ENCODE peak calls at places on chromosomes 16 and 17, in eight cellular contexts. W is cardiac muscle cell, N is neural crest cell, C is astrocyte of the spinal cord, S is HL-60, G is GM23338, I is IMR-90, Q is PC-9. A is an unnamed sample.

GRCh38 chr16:27642753-27643152 is 92.8 kb downstream of the KATNIP start:
- DNase-seq in C (peak; percentile 17), I (peak; percentile 21), N (no peak), S (peak; percentile 7), W (no peak), G (peak; percentile 64), Q (peak; percentile 15), A (peak; percentile 31)

GRCh38 chr16:78129349-78129748 is 29.9 kb downstream of the WWOX start:
- DNase-seq in Q (no peak), W (no peak), N (no peak), I (no peak), S (no peak), G (no peak), C (no peak), A (peak; percentile 21)

GRCh38 chr16:82631701-82632685 is 5.2 kb downstream of the CDH13 start:
- DNase-seq in G (peak; percentile 61), Q (no peak), N (no peak), S (no peak), W (no peak), C (no peak), I (peak; percentile 33), A (no peak)

GRCh38 chr16:74580828-74581227 is 26.1 kb downstream of the GLG1 start:
- DNase-seq in Q (no peak), W (no peak), S (no peak), I (no peak), G (no peak), C (no peak), N (no peak), A (no peak)

GRCh38 chr17:69236946-69237345 is 8.3 kb upstream of the ABCA10 start:
- DNase-seq in W (no peak), Q (no peak), N (no peak), C (no peak), S (no peak), G (no peak), I (no peak), A (no peak)

GRCh38 chr17:3944485-3945388 is 19.5 kb downstream of the ATP2A3 start:
- DNase-seq in N (peak; percentile 81), Q (peak; percentile 27), I (peak; percentile 26), G (peak; percentile 93), C (peak; percentile 48), W (peak; percentile 92), S (no peak), A (peak; percentile 61)

GRCh38 chr17:64507418-64507766 is 615 bp downstream of the CEP95 start:
- DNase-seq in S (peak; percentile 54), W (peak; percentile 72), I (peak; percentile 68), Q (peak; percentile 25), N (no peak), G (peak; percentile 74), C (peak; percentile 77), A (peak; percentile 82)

GRCh38 chr17:62064029-62064790 is 868 bp downstream of the MED13 start:
- DNase-seq in Q (no peak), I (peak; percentile 18), S (no peak), W (no peak), N (no peak), C (peak; percentile 43), G (no peak), A (peak; percentile 39)

GRCh38 chr16:72848045-72848410 is 199.9 kb downstream of the ZFHX3 start:
- DNase-seq in C (no peak), N (no peak), W (no peak), Q (no peak), I (no peak), G (no peak), S (no peak), A (no peak)
- TF ChIP-seq CTCF in C (no peak), N (no peak), W (no peak), Q (no peak), I (no peak), G (no peak), S (no peak), A (no peak)

GRCh38 chr17:5763595-5763994 is 179.3 kb upstream of the NLRP1 start:
- DNase-seq in S (no peak), C (no peak), Q (no peak), I (no peak), N (no peak), W (no peak), G (no peak), A (no peak)

GRCh38 chr17:5757306-5757907 is 173.1 kb upstream of the NLRP1 start:
- DNase-seq in C (no peak), Q (no peak), G (no peak), I (no peak), N (no peak), W (no peak), S (no peak), A (no peak)

GRCh38 chr17:5759501-5759925 is 175.2 kb upstream of the NLRP1 start:
- DNase-seq in G (no peak), N (no peak), Q (no peak), I (no peak), W (no peak), S (no peak), C (no peak), A (peak; percentile 5)

GRCh38 chr17:5762191-5762590 is 177.9 kb upstream of the NLRP1 start:
- DNase-seq in N (no peak), Q (no peak), C (peak; percentile 36), S (no peak), G (no peak), I (peak; percentile 15), W (no peak), A (no peak)

GRCh38 chr17:5758651-5759050 is 174.3 kb upstream of the NLRP1 start:
- DNase-seq in Q (no peak), I (peak; percentile 28), N (no peak), G (peak; percentile 86), W (no peak), C (peak; percentile 18), S (no peak), A (no peak)
- TF ChIP-seq CTCF in Q (no peak), I (no peak), N (no peak), G (no peak), W (no peak), C (no peak), S (no peak), A (no peak)

GRCh38 chr16:84159006-84159405 is 13.9 kb downstream of the DNAAF1 start:
- DNase-seq in I (no peak), S (no peak), Q (no peak), C (no peak), N (no peak), W (no peak), G (no peak), A (no peak)

GRCh38 chr16:84155226-84155625 is 10.1 kb downstream of the DNAAF1 start:
- DNase-seq in N (no peak), I (no peak), W (no peak), S (no peak), Q (no peak), C (no peak), G (no peak), A (no peak)

GRCh38 chr16:84153660-84154214 is 8.6 kb downstream of the DNAAF1 start:
- DNase-seq in W (no peak), N (no peak), S (no peak), Q (no peak), C (no peak), G (no peak), I (peak; percentile 16), A (peak; percentile 39)

GRCh38 chr16:84158455-84158854 is 13.3 kb downstream of the DNAAF1 start:
- DNase-seq in I (no peak), N (no peak), Q (no peak), C (no peak), G (no peak), S (no peak), W (no peak), A (no peak)

GRCh38 chr16:84156342-84156784 is 11.3 kb downstream of the DNAAF1 start:
- DNase-seq in S (no peak), Q (peak; percentile 18), N (no peak), W (no peak), G (no peak), I (no peak), C (no peak), A (peak; percentile 23)
- TF ChIP-seq CTCF in S (no peak), Q (peak; percentile 24), N (peak; percentile 19), W (peak; percentile 9), G (peak; percentile 9), I (peak; percentile 14), C (peak; percentile 4), A (no peak)

DNA sequence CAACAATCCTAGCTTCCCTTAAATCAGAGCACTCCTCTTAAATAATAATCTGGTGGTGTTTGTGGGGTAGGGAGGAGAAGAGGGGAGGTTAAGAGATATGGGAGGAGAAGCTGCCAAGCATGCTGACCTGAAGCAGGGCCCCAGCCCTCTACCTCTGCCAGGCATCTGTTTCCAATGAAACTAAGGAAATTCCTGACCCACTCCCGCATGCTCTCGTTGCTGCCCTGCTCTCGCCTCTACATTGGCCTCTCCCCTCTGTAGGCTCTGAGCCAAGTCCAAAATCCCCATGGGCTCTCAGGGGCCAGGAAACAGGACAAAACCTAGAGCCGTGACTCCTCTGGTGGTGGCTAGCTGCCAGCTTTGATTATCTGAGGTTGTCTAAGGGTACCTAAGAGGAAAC is 559.5 kb upstream of the CDH11 start:
- DNase-seq in N (no peak), S (no peak), I (no peak), W (no peak), G (no peak), Q (no peak), C (no peak), A (no peak)
- TF ChIP-seq CTCF in N (no peak), S (no peak), I (no peak), W (no peak), G (no peak), Q (no peak), C (no peak), A (no peak)

DNA sequence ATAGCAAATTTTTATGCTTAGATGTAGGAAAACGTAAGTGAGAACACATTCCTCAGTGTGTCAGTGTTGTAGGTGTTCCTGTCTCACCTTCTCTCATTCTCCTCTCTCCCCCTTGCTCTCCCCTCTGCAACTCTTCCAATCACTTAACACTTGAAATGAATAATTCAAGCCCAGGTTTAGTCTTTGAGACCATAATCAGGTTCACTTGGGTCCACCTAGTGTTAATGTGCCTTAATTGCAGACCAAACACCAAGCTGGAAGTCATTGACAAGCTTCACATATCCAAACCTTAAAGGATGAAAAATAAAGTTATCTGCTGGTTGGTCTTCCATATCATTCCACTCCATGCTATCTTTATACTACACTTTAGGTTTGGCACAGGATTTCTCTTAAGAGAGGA is 37.0 kb downstream of the STXBP4 start:
- DNase-seq in I (peak; percentile 12), W (peak; percentile 6), G (peak; percentile 73), N (no peak), S (peak; percentile 10), C (peak; percentile 20), Q (no peak), A (peak; percentile 17)
- TF ChIP-seq CTCF in I (peak; percentile 16), W (peak; percentile 51), G (peak; percentile 59), N (peak; percentile 55), S (peak; percentile 36), C (peak; percentile 46), Q (peak; percentile 67), A (peak; percentile 61)

DNA sequence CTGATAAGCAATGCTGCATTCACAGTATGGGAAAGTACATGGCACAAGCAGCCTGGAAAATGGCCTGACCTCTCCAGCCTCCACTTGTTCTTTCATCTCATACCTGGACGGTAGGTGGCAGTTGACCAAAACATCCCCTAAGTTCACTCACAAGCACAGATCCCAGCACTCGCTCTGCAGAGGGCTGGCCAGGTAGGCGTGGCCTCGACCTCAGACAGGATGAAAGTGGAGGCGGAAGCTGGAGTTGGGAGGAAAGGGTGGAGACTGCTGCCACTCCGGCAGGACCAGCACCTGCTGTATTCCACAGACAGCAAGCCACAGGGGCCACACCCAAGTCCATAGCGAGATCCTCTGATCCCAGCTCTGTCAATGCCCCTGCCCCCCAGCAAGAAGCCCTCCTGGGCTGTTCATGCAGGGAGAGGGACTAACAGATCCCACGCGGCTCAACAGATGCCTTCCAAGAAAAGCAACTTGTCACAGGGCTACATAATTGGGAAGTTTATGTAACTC is 31.3 kb downstream of the ZCCHC14 start:
- DNase-seq in W (peak; percentile 89), S (peak; percentile 1), C (peak; percentile 29), Q (peak; percentile 93), I (no peak), G (peak; percentile 99), N (peak; percentile 6), A (peak; percentile 55)
- TF ChIP-seq CTCF in W (peak; percentile 13), S (no peak), C (no peak), Q (peak; percentile 66), I (no peak), G (peak; percentile 85), N (peak; percentile 64), A (no peak)

A was measured in fibroblast of villous mesenchyme.